ENCODE peak calls at places on chromosomes 2 and 18, in ten cellular contexts. K is stimulated activated CD4-positive, alpha-beta T cell treated with anti-CD3 and anti-CD28 coated beads, Interleukin-15, amount 100 ng/mL, for 48 hours; W is non-pigmented ciliary epithelial cell; E is kidney glomerular epithelial cell; N is LoVo; S is germinal center; Y is heart right ventricle; O is anterior cingulate cortex; A is H7; G is endodermal cell. H is an unnamed sample.

GRCh38 chr2:68774569-68775271 is 40.1 kb downstream of the ARHGAP25 start:
- DNase-seq in K (no peak), O (peak; percentile 13), Y (peak; percentile 84), E (peak; percentile 6), S (peak; percentile 78), A (no peak), N (no peak), W (no peak), G (no peak), H (peak; percentile 9)

GRCh38 chr18:11154369-11154982 is 5.1 kb upstream of the PIEZO2 start:
- DNase-seq in W (peak; percentile 34), A (peak; percentile 54), Y (no peak), N (peak; percentile 18), O (no peak), G (no peak), S (no peak), K (no peak), E (peak; percentile 53), H (no peak)

GRCh38 chr18:49907346-49907929 is 94.1 kb upstream of the ACAA2 start:
- DNase-seq in K (no peak), Y (no peak), A (no peak), S (no peak), O (no peak), N (no peak), G (peak; percentile 52), W (no peak), E (no peak), H (no peak)

GRCh38 chr2:27627963-27628766 is 647 bp downstream of the CCDC121 start:
- DNase-seq in W (peak; percentile 94), K (no peak), Y (no peak), S (no peak), O (no peak), A (peak; percentile 11), G (peak; percentile 47), N (peak; percentile 70), E (peak; percentile 94), H (no peak)

GRCh38 chr2:177072069-177072468 is 140.5 kb upstream of the HNRNPA3 start:
- DNase-seq in S (no peak), G (no peak), O (no peak), N (no peak), E (no peak), W (no peak), Y (no peak), K (no peak), A (no peak), H (no peak)

GRCh38 chr2:126399001-126399400 is 257.0 kb upstream of the GYPC start:
- DNase-seq in G (peak; percentile 69), O (no peak), N (no peak), Y (no peak), E (no peak), A (no peak), W (no peak), K (no peak), S (no peak), H (no peak)

GRCh38 chr18:56258178-56258577 is 380.2 kb downstream of the TXNL1 start:
- DNase-seq in G (no peak), S (no peak), K (no peak), E (no peak), O (no peak), W (no peak), Y (no peak), A (no peak), N (no peak), H (no peak)

GRCh38 chr2:116733699-116734098 is 1080.8 kb upstream of the DDX18 start:
- DNase-seq in O (no peak), S (no peak), W (no peak), Y (no peak), A (no peak), K (no peak), G (no peak), E (no peak), N (peak; percentile 7), H (no peak)

GRCh38 chr2:30252723-30253688 is 21.7 kb downstream of the LBH start:
- DNase-seq in S (no peak), W (peak; percentile 75), E (peak; percentile 75), G (peak; percentile 55), Y (peak; percentile 64), K (peak; percentile 66), N (peak; percentile 30), O (no peak), A (no peak), H (no peak)

GRCh38 chr2:54455584-54456525 is at the start of gene SPTBN1:
- DNase-seq in Y (peak; percentile 95), N (peak; percentile 82), O (peak; percentile 93), S (peak; percentile 44), A (peak; percentile 96), G (peak; percentile 95), E (peak; percentile 73), K (no peak), W (peak; percentile 40), H (peak; percentile 89)

GRCh38 chr2:235515364-235515742 is 21.5 kb downstream of the AGAP1 start:
- DNase-seq in N (no peak), G (no peak), W (no peak), K (no peak), O (no peak), S (no peak), Y (no peak), E (no peak), A (no peak), H (no peak)

GRCh38 chr2:202687276-202687675 is 52.5 kb downstream of the FAM117B start:
- DNase-seq in A (no peak), E (no peak), G (no peak), S (no peak), W (no peak), Y (no peak), N (no peak), K (no peak), O (no peak), H (no peak)

GRCh38 chr18:38898167-38898566 is 1332.6 kb upstream of the CELF4 start:
- DNase-seq in N (no peak), O (no peak), G (no peak), S (no peak), W (no peak), Y (no peak), K (no peak), E (no peak), A (no peak), H (no peak)

GRCh38 chr2:46062637-46063412 is 234.4 kb upstream of the EPAS1 start:
- DNase-seq in K (peak; percentile 54), E (peak; percentile 48), S (peak; percentile 65), G (peak; percentile 92), Y (peak; percentile 94), O (peak; percentile 3), A (peak; percentile 67), N (peak; percentile 69), W (no peak), H (peak; percentile 25)

GRCh38 chr2:106011993-106012392 is 182.1 kb downstream of the UXS1 start:
- DNase-seq in A (no peak), E (no peak), W (no peak), K (no peak), N (no peak), O (no peak), Y (no peak), G (no peak), S (no peak), H (no peak)

GRCh38 chr2:46275995-46276394 is 21.2 kb upstream of the EPAS1 start:
- DNase-seq in W (no peak), O (no peak), S (no peak), N (no peak), E (no peak), G (peak; percentile 86), K (no peak), Y (peak; percentile 87), A (peak; percentile 87), H (no peak)

GRCh38 chr2:216857131-216857550 is 2.7 kb downstream of the TNP1 start:
- DNase-seq in E (no peak), K (peak; percentile 7), A (no peak), W (peak; percentile 14), N (no peak), Y (no peak), S (no peak), G (no peak), O (no peak), H (no peak)

GRCh38 chr2:150486539-150487484 is 655 bp downstream of the RND3 start:
- DNase-seq in E (no peak), A (peak; percentile 62), S (no peak), Y (peak; percentile 34), O (no peak), N (no peak), G (peak; percentile 77), W (no peak), K (no peak), H (peak; percentile 2)